ENCODE peak calls at places on chromosomes 7 and 10, in four cellular contexts. O, W, N and Z are unnamed samples.

GRCh38 chr10:987635-987905 is 664 bp upstream of the GTPBP4 start:
- DNase-seq in W (no peak), N (peak; percentile 32), O (no peak), Z (no peak)

GRCh38 chr7:23462846-23463245 is 7.4 kb downstream of the IGF2BP3 start:
- DNase-seq in W (no peak), O (no peak), N (peak; percentile 82), Z (no peak)

GRCh38 chr10:93086289-93086688 is 12.6 kb downstream of the CYP26A1 start:
- DNase-seq in W (no peak), O (no peak), N (no peak), Z (no peak)

GRCh38 chr7:135980665-135981180 is 3.6 kb upstream of the MTPN start:
- DNase-seq in W (no peak), O (peak; percentile 66), N (peak; percentile 54), Z (no peak)

GRCh38 chr10:14008648-14009072 is 322.1 kb downstream of the FRMD4A start:
- DNase-seq in W (no peak), N (peak; percentile 39), O (no peak), Z (no peak)

GRCh38 chr7:94100723-94101345 is 96.7 kb upstream of the BET1 start:
- DNase-seq in O (no peak), N (no peak), W (no peak), Z (no peak)

GRCh38 chr7:128361463-128362441 is at the start of gene PRRT4:
- DNase-seq in W (peak; percentile 68), O (no peak), N (peak; percentile 20), Z (no peak)

GRCh38 chr10:13414855-13415254 is 66.8 kb upstream of the SEPHS1 start:
- DNase-seq in O (no peak), N (peak; percentile 45), W (no peak), Z (no peak)

GRCh38 chr7:103079836-103080235 is 4.9 kb downstream of the ARMC10 start:
- DNase-seq in W (no peak), O (no peak), N (no peak), Z (no peak)

DNA sequence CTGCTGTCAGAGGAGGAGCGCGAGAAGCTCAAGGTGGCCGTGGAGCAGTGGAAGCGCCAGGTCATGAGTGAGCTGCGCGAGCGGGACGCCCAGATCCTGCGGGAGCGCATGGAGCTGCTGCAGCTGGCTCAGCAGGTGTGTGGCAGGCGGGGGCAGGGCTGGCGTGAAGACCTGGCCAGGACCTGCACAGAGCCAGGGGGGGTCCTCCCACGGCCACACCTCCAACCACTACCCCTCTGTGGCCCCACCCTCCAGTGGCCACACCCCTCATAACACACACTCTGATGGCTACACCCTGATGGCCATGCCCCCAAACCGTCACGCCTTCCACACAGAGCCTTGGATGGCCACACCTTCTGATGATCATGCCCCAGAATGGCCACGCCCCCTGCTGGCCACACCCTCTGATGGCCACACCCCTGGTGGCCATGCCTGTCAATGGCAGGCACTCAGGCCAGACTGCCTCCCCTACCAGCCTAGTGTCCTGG is 23.4 kb upstream of the DPYSL4 start:
- DNase-seq in O (no peak), N (no peak), W (no peak), Z (no peak)
- TF ChIP-seq CTCF in O (peak; percentile 13), N (no peak), W (no peak), Z (no peak)

GRCh38 chr10:11178606-11179221 is 161.0 kb downstream of the CELF2 start:
- DNase-seq in N (no peak), O (peak; percentile 95), W (no peak), Z (peak; percentile 72)
- H3K4me3 ChIP-seq in N (no peak overlapping the region), O (no peak overlapping the region), W (peak overlapping the region; percentile 22), Z (no peak overlapping the region)

GRCh38 chr10:5088703-5089261 is 5.4 kb upstream of the AKR1C3 start:
- DNase-seq in O (no peak), N (no peak), W (no peak), Z (no peak)

GRCh38 chr10:5092375-5092774 is 1.8 kb upstream of the AKR1C3 start:
- DNase-seq in W (no peak), O (no peak), N (no peak), Z (no peak)

GRCh38 chr10:5091196-5091595 is 3.0 kb upstream of the AKR1C3 start:
- DNase-seq in N (no peak), W (no peak), O (no peak), Z (no peak)

GRCh38 chr10:5090551-5090950 is 3.7 kb upstream of the AKR1C3 start:
- DNase-seq in W (no peak), N (peak; percentile 47), O (no peak), Z (no peak)

GRCh38 chr10:5089869-5090268 is 4.3 kb upstream of the AKR1C3 start:
- DNase-seq in O (no peak), N (peak; percentile 58), W (no peak), Z (no peak)
- TF ChIP-seq CTCF in O (peak; percentile 44), N (peak; percentile 57), W (peak; percentile 36), Z (peak; percentile 53)

GRCh38 chr7:16801111-16801542 is 3.7 kb downstream of the AGR2 start:
- DNase-seq in W (no peak), O (peak; percentile 62), N (peak; percentile 80), Z (no peak)

GRCh38 chr7:16795624-16796023 is 9.2 kb downstream of the AGR2 start:
- DNase-seq in W (no peak), O (peak; percentile 37), N (no peak), Z (no peak)

GRCh38 chr7:16803881-16804673 is 722 bp downstream of the AGR2 start:
- DNase-seq in O (no peak), N (peak; percentile 30), W (no peak), Z (no peak)

GRCh38 chr7:16804674-16805439 is at the start of gene AGR2:
- DNase-seq in O (no peak), W (peak; percentile 83), N (no peak), Z (no peak)

DNA sequence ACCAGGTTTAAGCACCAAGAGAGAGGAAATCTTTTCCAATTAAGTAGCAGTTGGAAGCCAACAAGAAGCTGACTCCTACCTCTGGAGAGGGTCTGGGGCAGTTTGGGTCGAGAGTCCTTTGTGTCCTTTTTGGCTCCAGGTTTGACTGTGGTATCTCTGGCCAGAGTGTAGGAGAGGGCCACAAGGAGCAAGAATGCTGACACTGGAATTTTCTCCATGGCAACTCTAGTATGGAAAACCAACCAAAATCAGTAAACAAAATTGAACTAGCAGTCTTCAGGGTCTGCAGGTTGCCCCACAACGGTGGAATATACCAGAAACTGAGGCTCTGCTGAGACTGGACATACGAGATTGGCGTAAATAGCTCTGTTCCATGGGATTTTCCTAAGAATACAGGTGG is 3.2 kb downstream of the AGR2 start:
- DNase-seq in W (no peak), O (no peak), N (no peak), Z (no peak)
- H3K4me3 ChIP-seq in W (no peak overlapping the region), O (no peak overlapping the region), N (no peak overlapping the region), Z (no peak overlapping the region)

GRCh38 chr7:47443049-47443448 is 138.9 kb downstream of the TNS3 start:
- DNase-seq in W (peak; percentile 48), N (no peak), O (no peak), Z (no peak)

GRCh38 chr7:47441796-47442744 is 139.8 kb downstream of the TNS3 start:
- DNase-seq in W (peak; percentile 2), N (peak; percentile 30), O (no peak), Z (no peak)

GRCh38 chr7:47447621-47448349 is 134.1 kb downstream of the TNS3 start:
- DNase-seq in W (peak; percentile 39), N (no peak), O (no peak), Z (no peak)

GRCh38 chr7:47446871-47447466 is 134.9 kb downstream of the TNS3 start:
- DNase-seq in O (no peak), N (no peak), W (peak; percentile 2), Z (no peak)

GRCh38 chr7:47444376-47445098 is 137.4 kb downstream of the TNS3 start:
- DNase-seq in N (peak; percentile 61), O (no peak), W (peak; percentile 25), Z (no peak)
- TF ChIP-seq CTCF in N (peak; percentile 80), O (peak; percentile 42), W (peak; percentile 63), Z (peak; percentile 71)

GRCh38 chr10:30062582-30062981 is 3.2 kb upstream of the JCAD start:
- DNase-seq in N (peak; percentile 19), O (no peak), W (no peak), Z (no peak)
- H3K4me3 ChIP-seq in N (no peak overlapping the region), O (no peak overlapping the region), W (no peak overlapping the region), Z (no peak overlapping the region)

DNA sequence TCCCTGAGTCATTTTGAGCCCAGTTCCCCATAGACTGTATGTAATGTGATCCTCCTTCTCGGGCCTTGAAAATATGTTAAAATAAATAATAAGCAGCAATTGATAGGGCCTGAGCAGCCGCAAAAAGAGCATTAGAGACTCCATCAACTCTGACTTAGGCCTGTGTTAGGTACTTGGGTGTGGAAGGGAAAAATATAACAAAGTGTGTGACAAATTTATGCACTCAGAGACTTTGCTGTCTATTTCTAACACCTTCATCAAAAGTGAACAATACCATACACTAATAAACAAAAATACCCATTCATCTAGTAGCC is 31.4 kb upstream of the HABP2 start:
- DNase-seq in O (no peak), W (no peak), N (no peak), Z (no peak)
- TF ChIP-seq CTCF in O (no peak), W (no peak), N (no peak), Z (no peak)